ENCODE peak calls at places on chromosomes 12 and 14, in eight cellular contexts. One of them, this sample, is unnamed.

GRCh38 chr12:124906606-124907261 is 7.7 kb downstream of the UBC start:
- DNase-seq in endothelial cell of umbilical vein: peak; percentile 95
- DNase-seq in esophagus muscularis mucosa: peak; percentile 96
- DNase-seq in HepG2: peak; percentile 93
- DNase-seq in K562: peak; percentile 72
- DNase-seq in breast epithelium: peak; percentile 84
- DNase-seq in transverse colon: peak; percentile 95
- DNase-seq in HCT116: peak; percentile 94
- DNase-seq in this sample: peak; percentile 85

GRCh38 chr12:120257041-120257821 is 8.3 kb downstream of the PXN start:
- DNase-seq in endothelial cell of umbilical vein: peak; percentile 98
- DNase-seq in K562: no peak
- DNase-seq in transverse colon: no peak
- DNase-seq in HepG2: no peak
- DNase-seq in HCT116: no peak
- DNase-seq in breast epithelium: no peak
- DNase-seq in esophagus muscularis mucosa: no peak
- DNase-seq in this sample: no peak

GRCh38 chr14:29085546-29085945 is 319.0 kb downstream of the FOXG1 start:
- DNase-seq in breast epithelium: no peak
- DNase-seq in K562: peak; percentile 5
- DNase-seq in HepG2: peak; percentile 39
- DNase-seq in esophagus muscularis mucosa: no peak
- DNase-seq in endothelial cell of umbilical vein: no peak
- DNase-seq in HCT116: no peak
- DNase-seq in transverse colon: no peak
- DNase-seq in this sample: no peak

GRCh38 chr12:9933966-9934365 is 1.8 kb upstream of the CLEC2A start:
- DNase-seq in endothelial cell of umbilical vein: no peak
- DNase-seq in HepG2: no peak
- DNase-seq in transverse colon: no peak
- DNase-seq in K562: no peak
- DNase-seq in HCT116: no peak
- DNase-seq in esophagus muscularis mucosa: no peak
- DNase-seq in breast epithelium: no peak
- DNase-seq in this sample: no peak

GRCh38 chr14:24958271-24958670 is 91.7 kb downstream of the STXBP6 start:
- DNase-seq in K562: no peak
- DNase-seq in HCT116: no peak
- DNase-seq in endothelial cell of umbilical vein: no peak
- DNase-seq in breast epithelium: no peak
- DNase-seq in HepG2: no peak
- DNase-seq in transverse colon: no peak
- DNase-seq in esophagus muscularis mucosa: no peak
- DNase-seq in this sample: no peak

GRCh38 chr12:76764856-76765255 is 941 bp downstream of the ZDHHC17 start:
- DNase-seq in transverse colon: peak; percentile 10
- DNase-seq in breast epithelium: no peak
- DNase-seq in K562: no peak
- DNase-seq in endothelial cell of umbilical vein: no peak
- DNase-seq in esophagus muscularis mucosa: no peak
- DNase-seq in HCT116: no peak
- DNase-seq in HepG2: peak; percentile 4
- DNase-seq in this sample: peak; percentile 65

GRCh38 chr12:111842556-111843396 is 748 bp downstream of the MAPKAPK5 start:
- DNase-seq in esophagus muscularis mucosa: no peak
- DNase-seq in HCT116: no peak
- DNase-seq in transverse colon: peak; percentile 75
- DNase-seq in HepG2: peak; percentile 18
- DNase-seq in endothelial cell of umbilical vein: peak; percentile 37
- DNase-seq in K562: no peak
- DNase-seq in breast epithelium: no peak
- DNase-seq in this sample: no peak

GRCh38 chr12:2295941-2296461 is 243.2 kb downstream of the CACNA1C start:
- DNase-seq in transverse colon: no peak
- DNase-seq in HCT116: no peak
- DNase-seq in breast epithelium: no peak
- DNase-seq in endothelial cell of umbilical vein: no peak
- DNase-seq in HepG2: no peak
- DNase-seq in esophagus muscularis mucosa: no peak
- DNase-seq in K562: no peak
- DNase-seq in this sample: no peak

GRCh38 chr12:39623919-39624318 is 4.3 kb upstream of the ABCD2 start:
- DNase-seq in transverse colon: no peak
- DNase-seq in K562: no peak
- DNase-seq in HepG2: no peak
- DNase-seq in HCT116: no peak
- DNase-seq in endothelial cell of umbilical vein: no peak
- DNase-seq in esophagus muscularis mucosa: no peak
- DNase-seq in breast epithelium: no peak
- DNase-seq in this sample: no peak

GRCh38 chr14:89121961-89122675 is 294.9 kb downstream of the FOXN3 start:
- DNase-seq in endothelial cell of umbilical vein: no peak
- DNase-seq in HCT116: no peak
- DNase-seq in esophagus muscularis mucosa: no peak
- DNase-seq in K562: no peak
- DNase-seq in breast epithelium: no peak
- DNase-seq in transverse colon: no peak
- DNase-seq in HepG2: no peak
- DNase-seq in this sample: no peak

GRCh38 chr12:119699199-119699765 is 31.3 kb downstream of the PRKAB1 start:
- DNase-seq in endothelial cell of umbilical vein: no peak
- DNase-seq in transverse colon: no peak
- DNase-seq in K562: no peak
- DNase-seq in esophagus muscularis mucosa: no peak
- DNase-seq in HepG2: no peak
- DNase-seq in HCT116: no peak
- DNase-seq in breast epithelium: no peak
- DNase-seq in this sample: no peak

GRCh38 chr14:96268426-96269358 is 12.7 kb downstream of the BDKRB1 start:
- DNase-seq in HCT116: no peak
- DNase-seq in endothelial cell of umbilical vein: no peak
- DNase-seq in breast epithelium: no peak
- DNase-seq in K562: no peak
- DNase-seq in esophagus muscularis mucosa: no peak
- DNase-seq in HepG2: no peak
- DNase-seq in transverse colon: peak; percentile 58
- DNase-seq in this sample: no peak
- TF ChIP-seq POLR2A in HCT116: no peak
- TF ChIP-seq POLR2A in endothelial cell of umbilical vein: no peak
- TF ChIP-seq POLR2A in breast epithelium: no peak
- TF ChIP-seq POLR2A in K562: no peak
- TF ChIP-seq POLR2A in esophagus muscularis mucosa: no peak
- TF ChIP-seq POLR2A in HepG2: no peak
- TF ChIP-seq POLR2A in transverse colon: no peak
- TF ChIP-seq POLR2A in this sample: no peak

DNA sequence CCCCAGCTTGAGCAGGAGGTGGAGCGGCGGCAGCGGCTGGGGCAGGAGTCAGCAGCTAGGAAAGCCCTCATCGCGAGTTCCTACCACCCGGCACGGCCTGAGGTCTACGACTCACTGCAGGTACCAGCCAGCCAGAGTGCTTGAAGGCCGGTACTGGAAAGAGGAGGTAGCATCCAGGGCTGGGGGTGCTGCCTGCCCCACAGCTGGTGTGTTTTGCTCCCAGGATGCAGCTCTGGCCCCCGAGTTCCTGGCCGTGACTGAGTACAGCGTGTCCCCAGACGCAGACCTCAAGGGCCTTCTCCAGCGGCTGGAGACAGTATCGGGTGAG is 1.6 kb downstream of the OGFOD2 start:
- DNase-seq in HCT116: no peak
- DNase-seq in transverse colon: no peak
- DNase-seq in esophagus muscularis mucosa: no peak
- DNase-seq in K562: no peak
- DNase-seq in breast epithelium: no peak
- DNase-seq in HepG2: no peak
- DNase-seq in endothelial cell of umbilical vein: no peak
- DNase-seq in this sample: peak; percentile 81
- TF ChIP-seq POLR2AphosphoS5 in HCT116: no peak
- TF ChIP-seq POLR2AphosphoS5 in transverse colon: no peak
- TF ChIP-seq POLR2AphosphoS5 in esophagus muscularis mucosa: no peak
- TF ChIP-seq POLR2AphosphoS5 in K562: no peak
- TF ChIP-seq POLR2AphosphoS5 in breast epithelium: no peak
- TF ChIP-seq POLR2AphosphoS5 in HepG2: no peak
- TF ChIP-seq POLR2AphosphoS5 in endothelial cell of umbilical vein: no peak
- TF ChIP-seq POLR2AphosphoS5 in this sample: no peak

GRCh38 chr14:73786942-73787759 is 64.5 kb upstream of the PTGR2 start:
- DNase-seq in esophagus muscularis mucosa: no peak
- DNase-seq in HCT116: no peak
- DNase-seq in transverse colon: peak; percentile 76
- DNase-seq in endothelial cell of umbilical vein: peak; percentile 37
- DNase-seq in HepG2: no peak
- DNase-seq in breast epithelium: no peak
- DNase-seq in K562: peak; percentile 72
- DNase-seq in this sample: peak; percentile 95

GRCh38 chr14:73792476-73792875 is 59.2 kb upstream of the PTGR2 start:
- DNase-seq in breast epithelium: no peak
- DNase-seq in endothelial cell of umbilical vein: no peak
- DNase-seq in HepG2: no peak
- DNase-seq in K562: no peak
- DNase-seq in esophagus muscularis mucosa: no peak
- DNase-seq in HCT116: no peak
- DNase-seq in transverse colon: no peak
- DNase-seq in this sample: peak; percentile 63

GRCh38 chr14:73787760-73788508 is 63.7 kb upstream of the PTGR2 start:
- DNase-seq in transverse colon: no peak
- DNase-seq in breast epithelium: no peak
- DNase-seq in HCT116: no peak
- DNase-seq in HepG2: no peak
- DNase-seq in esophagus muscularis mucosa: no peak
- DNase-seq in K562: no peak
- DNase-seq in endothelial cell of umbilical vein: peak; percentile 56
- DNase-seq in this sample: peak; percentile 34

GRCh38 chr14:73788871-73789590 is 62.6 kb upstream of the PTGR2 start:
- DNase-seq in endothelial cell of umbilical vein: peak; percentile 23
- DNase-seq in transverse colon: no peak
- DNase-seq in breast epithelium: no peak
- DNase-seq in esophagus muscularis mucosa: no peak
- DNase-seq in HepG2: no peak
- DNase-seq in K562: no peak
- DNase-seq in HCT116: no peak
- DNase-seq in this sample: peak; percentile 30

DNA sequence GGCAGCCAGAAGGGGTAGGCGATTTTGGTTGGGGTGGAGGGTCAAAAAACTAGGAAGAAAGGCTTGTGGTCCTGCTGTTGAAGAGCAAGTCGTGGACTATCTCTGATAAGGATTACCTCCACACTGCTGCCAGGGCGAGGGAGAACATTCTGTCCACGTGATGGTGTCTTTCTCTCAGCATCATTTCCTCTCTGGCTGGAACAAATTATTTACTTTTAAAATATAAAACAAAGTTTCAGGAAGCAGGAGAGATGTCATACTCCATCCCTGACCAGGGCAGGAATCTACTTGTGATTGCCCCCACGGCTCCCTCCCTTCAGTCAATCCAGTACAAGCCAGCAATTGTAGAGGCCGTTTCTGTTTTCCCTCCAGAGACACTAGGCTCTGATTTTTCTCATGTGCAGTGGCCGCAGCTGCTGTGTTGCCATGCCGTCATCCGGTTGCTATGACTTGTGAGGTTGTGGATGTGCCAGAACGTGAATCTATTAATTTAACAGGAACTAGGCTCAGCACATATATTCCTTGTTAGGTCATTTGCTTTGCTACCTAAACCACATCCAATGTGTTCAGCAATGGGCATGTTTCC is 61.5 kb upstream of the PTGR2 start:
- DNase-seq in breast epithelium: no peak
- DNase-seq in HCT116: no peak
- DNase-seq in esophagus muscularis mucosa: no peak
- DNase-seq in K562: no peak
- DNase-seq in endothelial cell of umbilical vein: peak; percentile 90
- DNase-seq in transverse colon: peak; percentile 56
- DNase-seq in HepG2: no peak
- DNase-seq in this sample: peak; percentile 54
- TF ChIP-seq POLR2A in breast epithelium: no peak
- TF ChIP-seq POLR2A in HCT116: no peak
- TF ChIP-seq POLR2A in esophagus muscularis mucosa: peak; percentile 59
- TF ChIP-seq POLR2A in K562: no peak
- TF ChIP-seq POLR2A in endothelial cell of umbilical vein: peak; percentile 85
- TF ChIP-seq POLR2A in transverse colon: peak; percentile 60
- TF ChIP-seq POLR2A in HepG2: no peak
- TF ChIP-seq POLR2A in this sample: no peak

DNA sequence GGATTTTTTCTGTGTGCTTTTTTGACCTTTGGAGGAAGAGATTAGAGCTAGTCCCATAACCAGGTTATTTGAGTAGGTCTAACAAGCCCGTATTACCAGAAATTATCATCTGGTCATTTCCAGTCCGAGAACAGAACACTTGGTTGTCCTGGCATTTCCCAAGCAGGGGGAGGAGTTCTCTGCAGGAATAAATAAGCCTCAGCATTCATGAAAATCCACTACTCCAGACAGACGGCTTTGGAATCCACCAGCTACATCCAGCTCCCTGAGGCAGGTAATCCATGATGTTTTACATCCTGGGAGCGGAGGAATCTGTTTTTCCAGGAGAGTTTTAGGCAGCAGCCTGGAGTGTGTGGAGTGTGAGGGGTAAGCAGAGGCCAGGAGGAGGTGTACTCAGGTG is at the start of gene SERPINA3:
- DNase-seq in endothelial cell of umbilical vein: no peak
- DNase-seq in HepG2: peak; percentile 91
- DNase-seq in HCT116: no peak
- DNase-seq in breast epithelium: no peak
- DNase-seq in transverse colon: no peak
- DNase-seq in esophagus muscularis mucosa: no peak
- DNase-seq in K562: no peak
- DNase-seq in this sample: no peak
- TF ChIP-seq POLR2AphosphoS5 in endothelial cell of umbilical vein: no peak
- TF ChIP-seq POLR2AphosphoS5 in HepG2: peak; percentile 96
- TF ChIP-seq POLR2AphosphoS5 in HCT116: no peak
- TF ChIP-seq POLR2AphosphoS5 in breast epithelium: peak; percentile 66
- TF ChIP-seq POLR2AphosphoS5 in transverse colon: peak; percentile 25
- TF ChIP-seq POLR2AphosphoS5 in esophagus muscularis mucosa: peak; percentile 69
- TF ChIP-seq POLR2AphosphoS5 in K562: no peak
- TF ChIP-seq POLR2AphosphoS5 in this sample: no peak